ENCODE peak calls at places on chromosomes 16 and 17, in five cellular contexts. Y is uterus; E is left ventricle myocardium inferior; Z is effector memory CD4-positive, alpha-beta T cell; V is CD8-positive, alpha-beta memory T cell. J is an unnamed sample.

GRCh38 chr16:11391576-11391975 is 46.3 kb downstream of the RMI2 start:
- DNase-seq in Y (no peak), E (no peak), Z (no peak), V (no peak), J (no peak)

GRCh38 chr17:30113213-30113612 is 3.4 kb upstream of the NSRP1 start:
- DNase-seq in Y (no peak), E (no peak), Z (no peak), V (no peak), J (no peak)

GRCh38 chr17:73595068-73595865 is 49.0 kb downstream of the SDK2 start:
- DNase-seq in Y (no peak), E (peak; percentile 74), Z (no peak), V (no peak), J (no peak)

GRCh38 chr17:77354721-77355455 is 214.1 kb downstream of the SEC14L1 start:
- DNase-seq in Y (peak; percentile 87), E (peak; percentile 73), Z (no peak), V (no peak), J (peak; percentile 94)

GRCh38 chr17:74809031-74809430 is 32.9 kb upstream of the NAT9 start:
- DNase-seq in Y (no peak), E (no peak), Z (no peak), V (no peak), J (no peak)

GRCh38 chr17:68580236-68580903 is 20.8 kb downstream of the FAM20A start:
- DNase-seq in Y (peak; percentile 54), E (no peak), Z (no peak), V (no peak), J (peak; percentile 73)

GRCh38 chr17:77153487-77153886 is 12.7 kb downstream of the SEC14L1 start:
- DNase-seq in Y (no peak), E (no peak), Z (no peak), V (no peak), J (no peak)

GRCh38 chr17:10429416-10430045 is 7.8 kb upstream of the MYH8 start:
- DNase-seq in Y (no peak), E (no peak), Z (no peak), V (no peak), J (no peak)

GRCh38 chr17:40320771-40321501 is 12.0 kb downstream of the RARA start:
- DNase-seq in Y (peak; percentile 88), E (peak; percentile 80), Z (peak; percentile 65), V (peak; percentile 64), J (peak; percentile 83)

GRCh38 chr17:33049781-33050414 is 58.3 kb downstream of the SPACA3 start:
- DNase-seq in Y (peak; percentile 30), E (no peak), Z (no peak), V (peak; percentile 23), J (no peak)

GRCh38 chr17:42340691-42341127 is 47.5 kb downstream of the STAT3 start:
- DNase-seq in Y (no peak), E (no peak), Z (peak; percentile 2), V (no peak), J (no peak)

GRCh38 chr16:20762404-20763123 is 1.2 kb upstream of the ACSM3 start:
- DNase-seq in Y (no peak), E (no peak), Z (no peak), V (no peak), J (no peak)

GRCh38 chr17:44374306-44375195 is 10.9 kb upstream of the FAM171A2 start:
- DNase-seq in Y (no peak), E (no peak), Z (no peak), V (no peak), J (no peak)

GRCh38 chr17:68443974-68444464 is 13.3 kb downstream of the WIPI1 start:
- DNase-seq in Y (no peak), E (no peak), Z (no peak), V (no peak), J (no peak)

GRCh38 chr17:67746704-67747571 is 29.2 kb downstream of the NOL11 start:
- DNase-seq in Y (no peak), E (no peak), Z (no peak), V (no peak), J (no peak)

GRCh38 chr16:58464047-58464915 is 35.7 kb upstream of the NDRG4 start:
- DNase-seq in Y (peak; percentile 40), E (peak; percentile 53), Z (no peak), V (no peak), J (no peak)

GRCh38 chr17:64240261-64240740 is 22.8 kb downstream of the TEX2 start:
- DNase-seq in Y (no peak), E (no peak), Z (no peak), V (no peak), J (no peak)

GRCh38 chr16:27029525-27029924 is 37.2 kb upstream of the C16orf82 start:
- DNase-seq in Y (no peak), E (no peak), Z (no peak), V (no peak), J (no peak)

GRCh38 chr16:57663917-57664661 is 4.0 kb upstream of the ADGRG3 start:
- DNase-seq in Y (no peak), E (no peak), Z (no peak), V (no peak), J (no peak)

GRCh38 chr17:81345211-81346089 is 49.8 kb upstream of the BAHCC1 start:
- DNase-seq in Y (peak; percentile 88), E (peak; percentile 90), Z (peak; percentile 14), V (peak; percentile 37), J (peak; percentile 88)

GRCh38 chr16:8686031-8686621 is 11.7 kb downstream of the ABAT start:
- DNase-seq in Y (no peak), E (peak; percentile 36), Z (no peak), V (no peak), J (no peak)

GRCh38 chr16:21104124-21104860 is 46.4 kb downstream of the DNAH3 start:
- DNase-seq in Y (no peak), E (no peak), Z (no peak), V (no peak), J (no peak)

GRCh38 chr16:337975-338575 is 14.4 kb downstream of the AXIN1 start:
- DNase-seq in Y (no peak), E (no peak), Z (no peak), V (no peak), J (no peak)

GRCh38 chr16:56606688-56607618 is 1.4 kb upstream of the MT2A start:
- DNase-seq in Y (peak; percentile 92), E (peak; percentile 68), Z (no peak), V (no peak), J (peak; percentile 67)

GRCh38 chr17:21352221-21352980 is 23.8 kb upstream of the KCNJ12 start:
- DNase-seq in Y (no peak), E (no peak), Z (no peak), V (no peak), J (no peak)

GRCh38 chr16:26827386-26827785 is 239.3 kb upstream of the C16orf82 start:
- DNase-seq in Y (no peak), E (no peak), Z (no peak), V (no peak), J (no peak)

GRCh38 chr16:87046235-87046634 is 271.0 kb downstream of the C16orf95 start:
- DNase-seq in Y (no peak), E (no peak), Z (no peak), V (no peak), J (no peak)

GRCh38 chr17:67051155-67051538 is 6.8 kb downstream of the CACNG1 start:
- DNase-seq in Y (no peak), E (no peak), Z (no peak), V (no peak), J (no peak)

GRCh38 chr16:49701867-49702494 is 153.9 kb downstream of the ZNF423 start:
- DNase-seq in Y (peak; percentile 82), E (peak; percentile 76), Z (no peak), V (no peak), J (peak; percentile 81)
- H3K4me1 ChIP-seq in Y (peaks cover 5% of the 10 kb centered on the region), E (peaks cover 57% of the 10 kb centered on the region), Z (no peaks in the 10 kb centered on the region), V (no peaks in the 10 kb centered on the region), J (peaks cover 26% of the 10 kb centered on the region)

GRCh38 chr16:80997964-80998620 is 8.6 kb downstream of the CMC2 start:
- DNase-seq in Y (no peak), E (no peak), Z (no peak), V (no peak), J (no peak)

GRCh38 chr16:81003064-81003463 is 3.6 kb downstream of the CMC2 start:
- DNase-seq in Y (no peak), E (no peak), Z (no peak), V (no peak), J (no peak)

GRCh38 chr16:81003610-81004460 is 2.9 kb downstream of the CMC2 start:
- DNase-seq in Y (no peak), E (no peak), Z (no peak), V (no peak), J (no peak)

GRCh38 chr16:81001330-81001729 is 5.4 kb downstream of the CMC2 start:
- DNase-seq in Y (no peak), E (no peak), Z (no peak), V (no peak), J (no peak)

DNA sequence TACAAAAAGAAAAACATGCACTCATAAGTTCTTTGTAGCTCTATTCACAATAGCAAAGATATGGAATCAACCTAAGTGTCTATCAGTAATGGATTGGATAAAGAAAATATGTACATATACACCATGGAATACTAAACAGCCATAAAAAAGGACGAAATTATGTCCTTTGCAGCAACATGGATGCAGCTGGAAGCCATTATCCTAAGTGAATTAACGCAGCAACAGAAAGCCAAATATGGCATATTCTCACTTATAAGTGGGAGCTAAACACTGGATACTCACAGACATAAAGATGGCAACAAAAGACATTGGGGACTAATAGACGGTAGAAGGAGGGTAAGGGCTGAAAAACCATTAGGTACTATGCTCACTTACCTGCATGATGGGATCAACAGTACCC is 5.8 kb downstream of the CMC2 start:
- DNase-seq in Y (no peak), E (no peak), Z (no peak), V (no peak), J (no peak)
- H3K4me1 ChIP-seq in Y (peaks cover 4% of the 10 kb centered on the region), E (peaks cover 49% of the 10 kb centered on the region), Z (peaks cover 18% of the 10 kb centered on the region), V (peaks cover 30% of the 10 kb centered on the region), J (peaks cover 11% of the 10 kb centered on the region)

GRCh38 chr17:59826741-59827453 is 65.8 kb downstream of the TUBD1 start:
- DNase-seq in Y (no peak), E (no peak), Z (no peak), V (no peak), J (no peak)
- H3K4me1 ChIP-seq in Y (peaks cover 6% of the 10 kb centered on the region), E (peaks cover 32% of the 10 kb centered on the region), Z (peaks cover 42% of the 10 kb centered on the region), V (peaks cover 55% of the 10 kb centered on the region), J (peaks cover 13% of the 10 kb centered on the region)

GRCh38 chr17:7184091-7184488 is 4.9 kb upstream of the ASGR1 start:
- DNase-seq in Y (no peak), E (no peak), Z (no peak), V (no peak), J (no peak)
- H3K4me1 ChIP-seq in Y (no peaks in the 10 kb centered on the region), E (no peaks in the 10 kb centered on the region), Z (no peaks in the 10 kb centered on the region), V (no peaks in the 10 kb centered on the region), J (no peaks in the 10 kb centered on the region)

DNA sequence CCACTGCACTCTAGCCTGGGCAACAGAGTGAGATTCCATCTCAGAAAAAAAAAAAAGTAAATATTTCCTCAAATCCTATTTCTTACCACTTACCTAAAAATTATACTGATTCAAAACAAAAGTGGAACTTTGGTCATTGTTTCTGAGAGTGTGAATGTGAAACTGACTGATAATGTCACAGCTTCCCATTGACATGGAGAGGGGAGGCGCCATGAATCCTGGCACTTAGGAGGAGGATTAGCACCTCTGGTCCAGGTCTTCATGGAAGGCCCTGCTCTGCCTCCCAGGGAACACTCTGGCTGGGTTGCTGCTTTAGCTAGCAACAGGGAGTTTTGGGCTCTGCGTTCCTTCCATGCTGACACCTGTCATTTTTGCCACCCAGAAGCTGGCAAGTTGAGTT is 154.3 kb upstream of the SALL1 start:
- DNase-seq in Y (no peak), E (no peak), Z (no peak), V (no peak), J (no peak)
- H3K4me1 ChIP-seq in Y (no peaks in the 10 kb centered on the region), E (no peaks in the 10 kb centered on the region), Z (no peaks in the 10 kb centered on the region), V (no peaks in the 10 kb centered on the region), J (no peaks in the 10 kb centered on the region)